ENCODE peak calls at places on chromosomes 13 and 19, in nine cellular contexts. M is nephron progenitor cell, R is IMR-90, J is lower leg skin, X is Calu3, W is AG10803, E is breast epithelium, O is AG04450, L is tibial artery. B is an unnamed sample.

GRCh38 chr19:48636859-48637448 is at the start of gene DBP:
- DNase-seq in O (no peak), E (no peak), M (peak), R (no peak), L (peak), J (no peak), X (peak), W (no peak), B (peak)

GRCh38 chr19:1446713-1447564 is 3.0 kb upstream of the APC2 start:
- DNase-seq in E (no peak), L (no peak), R (no peak), W (no peak), X (no peak), M (peak), O (no peak), J (no peak), B (no peak)

GRCh38 chr19:28466107-28467045 is 746.6 kb downstream of the UQCRFS1 start:
- DNase-seq in E (no peak), L (no peak), W (peak), R (peak), M (peak), J (no peak), X (peak), O (no peak), B (peak)

GRCh38 chr13:46097015-46097414 is 7.8 kb downstream of the CPB2 start:
- DNase-seq in W (no peak), R (no peak), M (no peak), E (no peak), J (no peak), X (no peak), O (no peak), L (no peak), B (no peak)

GRCh38 chr13:34931572-34931971 is 10.5 kb upstream of the NBEA start:
- DNase-seq in R (peak), W (peak), X (no peak), O (no peak), M (no peak), L (no peak), E (no peak), J (no peak), B (no peak)

GRCh38 chr13:57314897-57315520 is 148.0 kb downstream of the PRR20E start:
- DNase-seq in M (no peak), W (no peak), J (no peak), X (no peak), O (no peak), L (no peak), E (no peak), R (no peak), B (no peak)

GRCh38 chr13:27018882-27019281 is 152.7 kb downstream of the USP12 start:
- DNase-seq in L (no peak), J (no peak), E (no peak), M (no peak), X (no peak), O (no peak), W (no peak), R (no peak), B (no peak)

GRCh38 chr13:64591981-64592380 is 2638.2 kb downstream of the PCDH9 start:
- DNase-seq in W (peak), L (no peak), J (no peak), R (peak), M (no peak), O (peak), E (no peak), X (no peak), B (no peak)

GRCh38 chr19:8261881-8262280 is 46.3 kb downstream of the CD320 start:
- DNase-seq in X (no peak), M (no peak), L (peak), O (no peak), R (no peak), E (peak), W (no peak), J (no peak), B (no peak)

GRCh38 chr19:46198756-46199155 is 30.8 kb upstream of the IGFL1 start:
- DNase-seq in O (no peak), R (no peak), L (no peak), X (no peak), M (no peak), J (no peak), E (no peak), W (no peak), B (no peak)

GRCh38 chr19:1457031-1457739 is 7.3 kb downstream of the APC2 start:
- DNase-seq in E (no peak), M (peak), R (no peak), W (no peak), O (no peak), L (no peak), J (no peak), X (no peak), B (no peak)

GRCh38 chr19:18869781-18870530 is 26.0 kb downstream of the CERS1 start:
- DNase-seq in J (no peak), O (no peak), E (no peak), L (no peak), M (no peak), W (no peak), X (no peak), R (no peak), B (no peak)

GRCh38 chr13:50991624-50992610 is 82.3 kb downstream of the RNASEH2B start:
- DNase-seq in O (no peak), M (peak), L (no peak), X (no peak), E (no peak), R (no peak), J (no peak), W (no peak), B (no peak)

GRCh38 chr13:90365130-90365529 is 982.4 kb upstream of the MIR17HG start:
- DNase-seq in R (no peak), M (no peak), O (no peak), X (no peak), W (peak), E (no peak), J (no peak), L (no peak), B (no peak)
- TF ChIP-seq CTCF in R (no peak), M (no peak), O (peak), X (no peak), W (peak), E (no peak), J (no peak), L (no peak), B (no peak)

GRCh38 chr19:40661616-40662015 is 28.8 kb downstream of the NUMBL start:
- DNase-seq in O (no peak), M (no peak), W (no peak), L (no peak), E (no peak), R (no peak), J (no peak), X (no peak), B (no peak)

GRCh38 chr19:40666803-40667438 is 23.5 kb downstream of the NUMBL start:
- DNase-seq in R (no peak), L (no peak), W (no peak), J (no peak), E (no peak), M (no peak), O (no peak), X (no peak), B (no peak)

GRCh38 chr19:40659566-40659965 is 30.9 kb downstream of the NUMBL start:
- DNase-seq in J (peak), R (no peak), L (no peak), E (no peak), O (no peak), M (no peak), X (no peak), W (no peak), B (no peak)

GRCh38 chr19:40663712-40664692 is 26.4 kb downstream of the NUMBL start:
- DNase-seq in O (no peak), J (no peak), L (no peak), X (no peak), W (peak), E (no peak), R (peak), M (no peak), B (no peak)

DNA sequence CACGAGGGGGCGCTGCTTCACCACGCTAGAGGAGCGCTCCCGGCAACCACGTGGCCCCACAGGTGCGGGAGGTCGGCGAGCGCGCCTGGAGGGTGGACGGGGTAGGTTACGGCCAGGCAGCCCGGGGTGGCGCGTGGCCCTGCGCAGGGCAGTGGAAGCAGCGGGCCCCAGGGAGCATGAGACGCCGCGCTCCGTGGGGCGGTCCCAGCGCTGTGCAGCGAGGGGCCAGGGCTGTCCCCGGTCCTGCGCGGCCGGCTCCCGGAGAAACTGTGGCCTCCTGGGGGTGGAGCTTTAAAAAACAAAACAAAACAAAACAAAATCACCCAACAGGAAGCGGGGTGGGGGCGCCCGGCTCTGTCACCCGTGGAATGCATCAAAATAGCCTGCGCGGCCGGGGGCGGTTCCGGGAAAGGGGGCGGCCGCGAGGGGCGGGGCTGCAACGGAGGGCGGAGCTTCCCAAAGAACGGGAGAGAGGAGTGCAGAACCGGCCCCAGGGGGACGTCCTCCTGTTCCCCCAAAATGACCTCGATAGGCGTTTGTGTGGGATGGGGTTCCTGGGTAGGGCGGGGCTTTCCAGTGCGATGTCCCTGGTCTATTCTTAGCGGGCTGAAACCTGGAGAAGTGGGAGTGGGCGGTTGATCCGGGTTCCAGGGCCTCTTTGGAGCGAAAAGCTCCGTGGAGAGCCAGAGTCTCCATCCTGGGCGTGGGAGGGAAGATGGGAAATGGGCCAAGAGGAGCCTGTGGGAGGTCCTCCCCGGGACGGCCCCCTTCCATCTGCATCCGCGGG is 27.3 kb downstream of the NUMBL start:
- DNase-seq in W (peak), J (peak), R (peak), L (peak), X (peak), M (peak), O (peak), E (peak), B (peak)
- TF ChIP-seq CTCF in W (peak), J (no peak), R (peak), L (peak), X (peak), M (peak), O (peak), E (peak), B (peak)

GRCh38 chr19:42197375-42197817 is 20.1 kb downstream of the DEDD2 start:
- DNase-seq in R (no peak), J (no peak), X (peak), O (no peak), E (no peak), W (no peak), M (no peak), L (no peak), B (no peak)

GRCh38 chr19:42198676-42199439 is 18.6 kb downstream of the DEDD2 start:
- DNase-seq in E (no peak), X (no peak), M (no peak), J (no peak), L (no peak), W (no peak), O (no peak), R (no peak), B (no peak)

GRCh38 chr19:42201489-42202289 is 15.8 kb downstream of the DEDD2 start:
- DNase-seq in E (no peak), R (no peak), X (no peak), L (peak), J (no peak), M (no peak), W (no peak), O (no peak), B (no peak)

GRCh38 chr19:42200116-42200740 is 17.2 kb downstream of the DEDD2 start:
- DNase-seq in X (no peak), L (no peak), E (no peak), O (no peak), J (no peak), M (no peak), R (no peak), W (no peak), B (no peak)

DNA sequence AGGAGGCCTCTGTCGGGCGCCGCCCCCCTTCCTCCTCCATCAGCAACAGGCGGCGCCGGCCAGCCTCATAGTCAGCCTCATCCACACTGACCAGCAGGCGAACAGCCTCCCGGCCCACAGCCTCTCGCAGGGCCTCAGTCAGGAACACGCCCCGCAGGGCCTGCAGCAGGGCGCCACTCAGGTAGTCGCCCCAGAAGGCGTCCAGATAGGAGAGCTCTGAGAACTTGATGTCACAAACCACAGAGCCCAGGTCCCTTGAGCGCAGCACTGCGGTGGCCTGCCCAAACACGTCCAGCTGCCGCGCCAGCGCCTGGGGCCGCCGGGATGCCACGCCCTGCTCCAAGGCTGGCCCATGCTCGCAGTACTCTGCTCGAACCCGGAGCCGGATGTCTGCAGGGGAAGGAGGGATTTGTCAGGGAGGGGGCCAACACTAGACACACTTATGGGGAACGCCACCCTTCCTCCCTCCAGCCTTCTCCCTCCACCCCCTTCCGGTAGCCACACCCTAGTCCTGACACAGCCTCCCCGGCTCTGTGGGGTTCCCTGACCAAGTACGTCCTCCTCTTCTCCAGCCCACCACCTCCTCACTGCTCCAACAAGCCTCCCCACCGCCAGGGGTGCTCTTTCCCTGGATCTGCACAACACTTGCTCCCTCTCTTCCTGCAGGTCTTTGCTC is 17.9 kb downstream of the DEDD2 start:
- DNase-seq in J (peak), L (no peak), X (no peak), W (no peak), E (no peak), O (no peak), R (no peak), M (no peak), B (no peak)
- TF ChIP-seq CTCF in J (no peak), L (no peak), X (no peak), W (no peak), E (no peak), O (no peak), R (no peak), M (no peak), B (no peak)

GRCh38 chr19:52659013-52659412 is 20.9 kb upstream of the ZNF83 start:
- DNase-seq in M (no peak), L (no peak), E (no peak), W (no peak), R (no peak), X (no peak), O (no peak), J (no peak), B (no peak)
- TF ChIP-seq CTCF in M (no peak), L (no peak), E (no peak), W (no peak), R (no peak), X (no peak), O (no peak), J (no peak), B (no peak)